ENCODE peak calls at places on chromosomes 2 and 18, in five cellular contexts. X, Y, B, O and W are unnamed samples.
A peak's percentile ranks its signal among the peaks of the same experiment; 100 is the strongest.

GRCh38 chr2:158894078-158894477 is 74.4 kb upstream of the TANC1 start:
- DNase-seq in X (no peak), Y (no peak), B (no peak), O (no peak), W (no peak)

GRCh38 chr18:5543854-5544389 is at the start of gene EPB41L3:
- DNase-seq in X (peak; percentile 86), Y (peak; percentile 28), B (no peak), O (peak; percentile 55), W (no peak)

GRCh38 chr2:98806266-98806697 is 75.3 kb upstream of the MGAT4A start:
- DNase-seq in X (peak; percentile 90), Y (peak; percentile 95), B (no peak), O (no peak), W (no peak)

GRCh38 chr2:234422242-234422641 is 74.6 kb downstream of the ARL4C start:
- DNase-seq in X (no peak), Y (no peak), B (no peak), O (no peak), W (no peak)

GRCh38 chr2:128172191-128172590 is 81.2 kb downstream of the UGGT1 start:
- DNase-seq in X (no peak), Y (no peak), B (no peak), O (peak; percentile 16), W (peak; percentile 9)

GRCh38 chr2:27079233-27080139 is 1.1 kb downstream of the EMILIN1 start:
- DNase-seq in X (no peak), Y (no peak), B (no peak), O (no peak), W (no peak)

GRCh38 chr2:179440642-179441251 is 176.1 kb upstream of the SESTD1 start:
- DNase-seq in X (no peak), Y (no peak), B (no peak), O (peak; percentile 43), W (no peak)

GRCh38 chr2:23900133-23900926 is 26.6 kb downstream of the ATAD2B start:
- DNase-seq in X (no peak), Y (no peak), B (no peak), O (peak; percentile 5), W (no peak)

GRCh38 chr2:194087569-194087968 is 1569.5 kb upstream of the SLC39A10 start:
- DNase-seq in X (no peak), Y (no peak), B (no peak), O (no peak), W (no peak)

GRCh38 chr18:36427369-36427768 is 129.9 kb downstream of the FHOD3 start:
- DNase-seq in X (no peak), Y (no peak), B (no peak), O (no peak), W (no peak)

GRCh38 chr2:105576440-105577241 is 168.1 kb upstream of the NCK2 start:
- DNase-seq in X (no peak), Y (no peak), B (no peak), O (peak; percentile 47), W (peak; percentile 20)

GRCh38 chr18:59667488-59667887 is 29.7 kb downstream of the CCBE1 start:
- DNase-seq in X (no peak), Y (no peak), B (no peak), O (no peak), W (no peak)

GRCh38 chr2:30296496-30296895 is 65.2 kb downstream of the LBH start:
- DNase-seq in X (no peak), Y (no peak), B (no peak), O (no peak), W (no peak)

GRCh38 chr2:217074576-217075224 is 214.8 kb upstream of the TNP1 start:
- DNase-seq in X (no peak), Y (no peak), B (no peak), O (no peak), W (no peak)

GRCh38 chr2:68432696-68433658 is 34.1 kb downstream of the FBXO48 start:
- DNase-seq in X (no peak), Y (peak; percentile 46), B (no peak), O (no peak), W (no peak)

GRCh38 chr18:59148192-59148591 is 8.5 kb downstream of the SEC11C start:
- DNase-seq in X (no peak), Y (peak; percentile 78), B (no peak), O (no peak), W (no peak)

GRCh38 chr2:887639-888038 is 63.0 kb upstream of the SNTG2 start:
- DNase-seq in X (no peak), Y (no peak), B (no peak), O (peak; percentile 48), W (no peak)

GRCh38 chr18:26832302-26832701 is 33.2 kb downstream of the AQP4 start:
- DNase-seq in X (no peak), Y (no peak), B (no peak), O (no peak), W (no peak)

DNA sequence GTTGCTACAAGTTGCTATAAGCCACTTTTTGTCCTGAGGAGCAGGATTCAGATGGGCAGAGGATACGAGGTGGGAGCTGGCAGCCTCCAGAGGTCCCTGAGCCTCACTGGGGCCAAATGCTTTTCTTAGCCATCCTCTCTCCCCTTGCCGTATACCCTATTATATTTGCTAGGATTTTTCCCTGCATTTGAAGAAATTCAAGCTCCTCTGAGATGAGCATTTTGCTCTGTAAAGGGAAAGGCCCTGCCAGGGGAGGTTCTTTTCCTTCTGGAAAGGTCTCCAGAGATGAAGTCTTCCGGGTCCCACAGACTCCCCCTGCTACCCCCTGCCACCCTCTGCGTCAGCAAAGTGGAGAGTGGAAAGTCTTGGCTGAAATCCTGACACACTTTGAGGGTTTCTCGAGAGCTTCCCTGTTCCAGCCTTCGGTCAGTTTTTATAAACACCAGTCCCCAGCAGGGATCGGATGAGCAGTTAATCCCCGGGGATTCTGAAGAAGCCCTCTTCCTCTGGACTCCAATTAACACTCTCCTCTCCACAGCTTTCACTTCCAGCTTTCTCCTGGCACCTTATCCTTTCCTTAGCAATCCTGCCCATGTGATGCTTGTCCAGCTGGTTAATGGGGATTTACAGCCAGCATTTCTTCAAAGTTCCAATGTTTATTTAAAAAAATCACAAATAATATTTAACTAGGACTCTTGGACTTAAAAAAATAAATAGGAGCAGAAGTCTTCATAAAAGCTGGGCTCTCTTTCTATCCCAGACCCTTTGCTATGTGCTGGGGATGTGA is 13.1 kb downstream of the CYRIA start:
- DNase-seq in X (no peak), Y (no peak), B (no peak), O (no peak), W (no peak)
- H3K4me3 ChIP-seq in X (no peak overlapping the region), Y (no peak overlapping the region), B (no peak overlapping the region), O (no peak overlapping the region), W (no peak overlapping the region)

GRCh38 chr2:143937563-143938346 is 582.2 kb downstream of the ZEB2 start:
- DNase-seq in X (no peak), Y (no peak), B (no peak), O (no peak), W (no peak)

GRCh38 chr2:143934913-143935310 is 585.0 kb downstream of the ZEB2 start:
- DNase-seq in X (no peak), Y (no peak), B (no peak), O (no peak), W (no peak)

GRCh38 chr2:143934170-143934912 is 585.6 kb downstream of the ZEB2 start:
- DNase-seq in X (no peak), Y (no peak), B (no peak), O (peak; percentile 41), W (no peak)

GRCh38 chr2:143939976-143940375 is 579.9 kb downstream of the ZEB2 start:
- DNase-seq in X (no peak), Y (no peak), B (no peak), O (peak; percentile 26), W (no peak)

DNA sequence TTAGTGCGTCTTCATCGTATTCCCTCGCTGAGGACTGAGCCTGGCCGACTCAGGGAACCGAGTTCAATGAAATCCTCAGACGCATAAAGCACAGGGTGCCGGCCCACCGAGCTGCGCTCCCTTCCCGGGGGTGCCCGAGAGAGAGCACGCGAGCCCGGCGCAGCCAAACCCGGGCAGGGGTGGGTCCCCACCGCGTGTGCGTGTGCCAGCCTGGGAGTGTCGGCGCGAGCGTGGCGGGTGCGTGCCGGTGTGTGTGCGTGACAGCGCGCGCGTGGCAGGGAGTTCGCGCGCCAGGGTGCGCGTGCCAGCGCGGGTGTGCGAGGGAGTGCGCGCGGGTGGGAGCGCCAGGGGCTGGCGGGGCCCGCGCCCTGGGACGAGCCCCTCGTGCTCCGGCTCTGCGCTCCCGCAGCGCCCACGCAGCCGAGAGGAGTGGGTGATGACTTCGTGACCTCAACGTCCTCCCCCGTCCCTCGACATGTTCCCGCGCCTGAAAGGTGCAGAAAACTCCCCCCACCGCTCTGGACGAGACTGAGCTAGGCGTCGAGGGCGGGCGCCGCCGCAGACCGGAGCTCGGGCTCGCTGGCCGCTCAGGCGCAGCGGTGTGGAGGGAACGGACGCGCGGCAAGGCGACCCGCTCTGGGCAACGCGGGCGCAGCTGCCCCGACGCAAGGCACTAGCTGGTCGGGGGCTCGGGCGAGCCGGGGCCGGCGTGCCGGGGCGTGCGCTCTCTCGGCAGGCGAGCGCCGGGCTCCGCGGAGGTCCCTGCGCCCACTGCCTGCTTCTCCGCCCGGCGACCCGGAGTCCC is 583.0 kb downstream of the ZEB2 start:
- DNase-seq in X (peak; percentile 81), Y (peak; percentile 41), B (no peak), O (peak; percentile 86), W (no peak)
- H3K27ac ChIP-seq in X (no peak overlapping the region), Y (peak overlapping the region; percentile 43), B (no peak overlapping the region), O (no peak overlapping the region), W (no peak overlapping the region)

DNA sequence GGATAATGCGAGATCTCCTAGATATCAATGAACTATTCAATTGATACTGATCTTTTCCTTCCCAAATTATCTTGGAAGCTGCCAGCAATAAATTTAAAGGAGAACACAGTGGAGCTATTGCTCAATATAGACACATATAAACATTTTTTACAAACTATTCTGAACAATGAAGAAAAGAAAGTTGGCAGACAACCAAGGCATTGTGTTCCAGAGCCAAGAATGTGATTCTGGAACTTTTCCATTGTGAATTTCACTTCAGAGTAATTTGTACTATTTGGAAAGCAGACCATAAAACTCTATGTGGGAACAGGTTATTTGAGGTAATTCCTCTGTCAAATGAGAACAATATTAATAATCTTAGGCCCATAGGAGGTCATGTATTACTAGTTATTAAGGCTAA is 588.2 kb downstream of the IRS1 start:
- DNase-seq in X (no peak), Y (no peak), B (no peak), O (no peak), W (no peak)
- H3K4me1 ChIP-seq in X (peaks cover 3% of the 10 kb centered on the region), Y (no peaks in the 10 kb centered on the region), B (no peaks in the 10 kb centered on the region), O (no peaks in the 10 kb centered on the region), W (no peaks in the 10 kb centered on the region)

GRCh38 chr2:140355481-140356090 is 1575.4 kb upstream of the NXPH2 start:
- DNase-seq in X (no peak), Y (no peak), B (no peak), O (no peak), W (no peak)
- H3K4me3 ChIP-seq in X (no peak overlapping the region), Y (no peak overlapping the region), B (no peak overlapping the region), O (no peak overlapping the region), W (no peak overlapping the region)

DNA sequence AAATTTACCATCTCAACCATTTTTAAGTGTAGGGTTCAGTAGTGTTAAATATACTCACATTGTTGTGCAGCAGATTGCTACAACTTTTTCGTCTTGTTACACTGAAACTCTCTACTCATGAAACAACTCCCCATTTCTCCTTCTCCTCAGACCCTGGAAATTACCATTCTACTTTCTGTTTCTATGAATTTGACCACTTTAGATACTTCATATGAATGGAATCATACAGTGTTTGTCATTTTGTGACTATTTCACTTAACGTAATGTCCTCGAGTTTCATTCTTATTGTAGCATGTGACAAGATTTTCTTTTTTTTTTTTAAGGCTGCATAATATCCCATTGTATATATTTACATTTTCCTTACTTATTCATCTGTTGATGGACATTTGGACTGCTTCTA is 203.8 kb downstream of the PLCL1 start:
- DNase-seq in X (no peak), Y (no peak), B (no peak), O (no peak), W (no peak)
- H3K27ac ChIP-seq in X (no peak overlapping the region), Y (no peak overlapping the region), B (no peak overlapping the region), O (no peak overlapping the region), W (no peak overlapping the region)

GRCh38 chr18:28043631-28044030 is 133.3 kb downstream of the CDH2 start:
- DNase-seq in X (no peak), Y (no peak), B (no peak), O (no peak), W (no peak)
- H3K4me1 ChIP-seq in X (no peaks in the 10 kb centered on the region), Y (no peaks in the 10 kb centered on the region), B (no peaks in the 10 kb centered on the region), O (peaks cover 74% of the 10 kb centered on the region), W (peaks cover 5% of the 10 kb centered on the region)